ENCODE peak calls at places on chromosomes 16 and 17, in six cellular contexts. H, F, B, V, Z and S are unnamed samples.

GRCh38 chr16:20424129-20424866 is 15.0 kb downstream of the ACSM5 start:
- DNase-seq in Z (no peak), F (no peak), V (no peak), B (no peak), H (no peak), S (no peak)

GRCh38 chr16:81868057-81868748 is 89.1 kb downstream of the PLCG2 start:
- DNase-seq in V (no peak), Z (no peak), H (no peak), B (no peak), F (no peak), S (no peak)

GRCh38 chr16:14013571-14014283 is 57.4 kb upstream of the MRTFB start:
- DNase-seq in F (no peak), Z (peak), H (no peak), V (peak), B (peak), S (no peak)

GRCh38 chr16:86393907-86394626 is 116.3 kb upstream of the FOXF1 start:
- DNase-seq in B (no peak), V (no peak), F (no peak), H (no peak), Z (no peak), S (no peak)

GRCh38 chr17:14756469-14756868 is 455.6 kb downstream of the HS3ST3B1 start:
- DNase-seq in V (no peak), F (no peak), H (no peak), Z (no peak), B (no peak), S (no peak)

GRCh38 chr17:7011415-7011814 is 1.0 kb upstream of the RNASEK start:
- DNase-seq in V (no peak), H (no peak), B (no peak), F (no peak), Z (no peak), S (no peak)

GRCh38 chr16:69494993-69495392 is 70.6 kb downstream of the CYB5B start:
- DNase-seq in H (peak), B (no peak), Z (peak), F (no peak), V (no peak), S (peak)

GRCh38 chr16:29775742-29776408 is 2.2 kb upstream of the ZG16 start:
- DNase-seq in F (no peak), V (peak), B (peak), H (no peak), Z (no peak), S (no peak)

GRCh38 chr17:40366076-40366860 is 1.7 kb upstream of the GJD3 start:
- DNase-seq in Z (no peak), V (no peak), H (no peak), F (no peak), B (no peak), S (no peak)

GRCh38 chr16:4556580-4556979 is 440 bp downstream of the C16orf96 start:
- DNase-seq in V (no peak), B (no peak), F (no peak), H (no peak), Z (no peak), S (no peak)

GRCh38 chr16:14015948-14016347 is 55.2 kb upstream of the MRTFB start:
- DNase-seq in B (peak), Z (peak), H (no peak), F (no peak), V (peak), S (no peak)

GRCh38 chr16:58378401-58378800 is 13.9 kb upstream of the GINS3 start:
- DNase-seq in Z (no peak), F (no peak), H (no peak), B (no peak), V (no peak), S (no peak)

GRCh38 chr17:57838857-57839570 is 10.8 kb downstream of the MRPS23 start:
- DNase-seq in B (no peak), Z (no peak), H (no peak), F (no peak), V (no peak), S (no peak)

GRCh38 chr17:52604105-52604504 is 445.6 kb upstream of the CA10 start:
- DNase-seq in H (no peak), B (no peak), V (no peak), Z (no peak), F (no peak), S (no peak)

GRCh38 chr17:65662166-65662565 is 100.7 kb upstream of the AXIN2 start:
- DNase-seq in H (no peak), V (no peak), Z (no peak), B (peak), F (no peak), S (no peak)

GRCh38 chr17:75844530-75845057 is 390 bp upstream of the UNC13D start:
- DNase-seq in B (no peak), Z (peak), F (no peak), H (no peak), V (no peak), S (no peak)

GRCh38 chr17:73226556-73227172 is 33.8 kb downstream of the COG1 start:
- DNase-seq in B (peak), F (no peak), H (no peak), V (peak), Z (no peak), S (no peak)

GRCh38 chr17:14428640-14429029 is 127.8 kb downstream of the HS3ST3B1 start:
- DNase-seq in B (no peak), V (no peak), F (no peak), Z (no peak), H (no peak), S (no peak)

GRCh38 chr17:77429985-77430752 is 289.4 kb downstream of the SEC14L1 start:
- DNase-seq in V (peak), F (peak), H (peak), B (peak), Z (peak), S (peak)

GRCh38 chr17:8289103-8289397 is 580 bp downstream of the RANGRF start:
- DNase-seq in V (no peak), B (no peak), Z (no peak), F (no peak), H (peak), S (no peak)

GRCh38 chr16:66130296-66130910 is 236.1 kb upstream of the CDH5 start:
- DNase-seq in Z (no peak), H (no peak), F (no peak), B (peak), V (peak), S (no peak)

GRCh38 chr16:49469930-49470451 is 96.4 kb downstream of the C16orf78 start:
- DNase-seq in H (peak), V (no peak), B (no peak), Z (no peak), F (no peak), S (no peak)

GRCh38 chr16:31354394-31355291 is at the start of gene ITGAX:
- DNase-seq in H (peak), Z (no peak), F (no peak), B (peak), V (no peak), S (no peak)

GRCh38 chr16:85369741-85370528 is 243.2 kb upstream of the GSE1 start:
- DNase-seq in F (peak), H (peak), V (peak), B (no peak), Z (peak), S (peak)

GRCh38 chr17:57519199-57519598 is 225.9 kb downstream of the CCDC182 start:
- DNase-seq in B (peak), F (no peak), H (no peak), V (peak), Z (peak), S (peak)

GRCh38 chr16:23504453-23505179 is 5.7 kb downstream of the GGA2 start:
- DNase-seq in Z (peak), V (peak), H (peak), F (peak), B (peak), S (peak)

GRCh38 chr16:28534542-28535373 is 4.0 kb downstream of the NUPR1 start:
- DNase-seq in F (no peak), B (no peak), Z (peak), V (no peak), H (no peak), S (no peak)

GRCh38 chr17:70119545-70119944 is 44.5 kb downstream of the KCNJ16 start:
- DNase-seq in B (no peak), H (no peak), Z (no peak), F (no peak), V (no peak), S (no peak)

GRCh38 chr17:61294777-61295176 is 104.9 kb upstream of the TBX2 start:
- DNase-seq in V (peak), F (no peak), H (no peak), B (peak), Z (peak), S (no peak)

GRCh38 chr17:2916362-2916928 is 120.2 kb downstream of the RAP1GAP2 start:
- DNase-seq in B (no peak), V (no peak), H (no peak), F (no peak), Z (no peak), S (no peak)
- H3K14ac ChIP-seq in B (no peak), V (no peak), H (no peak), F (no peak), Z (no peak), S (no peak)

GRCh38 chr17:27106347-27106981 is 187.4 kb upstream of the WSB1 start:
- DNase-seq in F (no peak), B (no peak), H (no peak), Z (no peak), V (no peak), S (no peak)

GRCh38 chr17:27109346-27109745 is 184.6 kb upstream of the WSB1 start:
- DNase-seq in F (no peak), V (no peak), Z (no peak), H (no peak), B (no peak), S (no peak)

GRCh38 chr17:27105636-27106035 is 188.3 kb upstream of the WSB1 start:
- DNase-seq in Z (no peak), H (no peak), V (no peak), B (no peak), F (no peak), S (no peak)

GRCh38 chr17:27106982-27107360 is 186.9 kb upstream of the WSB1 start:
- DNase-seq in V (no peak), H (no peak), F (no peak), Z (no peak), B (no peak), S (no peak)
- H3K14ac ChIP-seq in V (no peak), H (no peak), F (no peak), Z (no peak), B (no peak), S (no peak)

GRCh38 chr16:59688006-59688405 is 953.9 kb upstream of the GOT2 start:
- DNase-seq in F (no peak), V (no peak), H (no peak), Z (no peak), B (no peak), S (no peak)
- H3K14ac ChIP-seq in F (no peak), V (no peak), H (no peak), Z (no peak), B (no peak), S (no peak)

GRCh38 chr17:39069114-39069756 is 82.2 kb downstream of the PLXDC1 start:
- DNase-seq in B (peak), H (peak), Z (no peak), V (peak), F (peak), S (no peak)

GRCh38 chr17:39064374-39064773 is 87.1 kb downstream of the PLXDC1 start:
- DNase-seq in Z (no peak), H (no peak), V (peak), B (peak), F (no peak), S (no peak)

GRCh38 chr17:39063681-39064069 is 87.8 kb downstream of the PLXDC1 start:
- DNase-seq in H (no peak), B (peak), Z (no peak), V (peak), F (no peak), S (no peak)

GRCh38 chr17:39062846-39063680 is 88.4 kb downstream of the PLXDC1 start:
- DNase-seq in Z (no peak), F (no peak), V (peak), B (peak), H (no peak), S (no peak)

GRCh38 chr17:39064814-39065213 is 86.6 kb downstream of the PLXDC1 start:
- DNase-seq in B (no peak), H (no peak), V (no peak), Z (no peak), F (no peak), S (no peak)
- H3K14ac ChIP-seq in B (no peak), H (no peak), V (no peak), Z (no peak), F (no peak), S (no peak)

GRCh38 chr16:84319146-84319760 is 24.6 kb downstream of the WFDC1 start:
- DNase-seq in F (no peak), Z (no peak), H (no peak), B (no peak), V (no peak), S (no peak)
- H3K14ac ChIP-seq in F (peak), Z (no peak), H (no peak), B (no peak), V (no peak), S (no peak)

GRCh38 chr16:88541831-88542230 is 28.4 kb upstream of the ZC3H18 start:
- DNase-seq in B (no peak), Z (no peak), F (no peak), V (no peak), H (no peak), S (no peak)

GRCh38 chr16:88541109-88541508 is 29.1 kb upstream of the ZC3H18 start:
- DNase-seq in B (no peak), F (no peak), H (no peak), Z (no peak), V (no peak), S (no peak)

GRCh38 chr16:88539652-88540345 is 30.4 kb upstream of the ZC3H18 start:
- DNase-seq in F (no peak), Z (no peak), B (no peak), H (no peak), V (no peak), S (no peak)

GRCh38 chr16:88539261-88539651 is 30.9 kb upstream of the ZC3H18 start:
- DNase-seq in H (no peak), V (no peak), B (no peak), F (no peak), Z (no peak), S (no peak)

GRCh38 chr16:88540346-88540977 is 29.7 kb upstream of the ZC3H18 start:
- DNase-seq in V (no peak), B (no peak), H (no peak), F (no peak), Z (no peak), S (no peak)
- H3K14ac ChIP-seq in V (no peak), B (no peak), H (no peak), F (no peak), Z (no peak), S (no peak)